ENCODE peak calls at places on chromosomes 5 and 9, in six cellular contexts. Y, N, G, T, S and C are unnamed samples.
A peak's percentile ranks its signal among the peaks of the same experiment; 100 is the strongest.

GRCh38 chr5:98763001-98763630 is 10.3 kb upstream of the RGMB start:
- DNase-seq in Y (no peak), N (no peak), T (no peak), S (peak; percentile 99), G (no peak), C (no peak)

GRCh38 chr9:127796225-127796813 is 6.4 kb upstream of the FPGS start:
- DNase-seq in G (peak; percentile 76), T (no peak), Y (no peak), S (peak; percentile 51), N (no peak), C (no peak)

GRCh38 chr9:127968717-127969383 is 11.9 kb downstream of the EEIG1 start:
- DNase-seq in T (no peak), N (no peak), S (peak; percentile 94), Y (no peak), G (peak; percentile 84), C (no peak)

GRCh38 chr5:61943718-61944117 is 362.3 kb upstream of the KIF2A start:
- DNase-seq in T (no peak), G (no peak), Y (no peak), S (no peak), N (no peak), C (no peak)

GRCh38 chr9:83384214-83384613 is 154.0 kb downstream of the FRMD3 start:
- DNase-seq in Y (no peak), T (no peak), N (no peak), G (peak; percentile 95), S (no peak), C (peak; percentile 74)

GRCh38 chr5:132961887-132962286 is 1.5 kb downstream of the AFF4 start:
- DNase-seq in S (peak; percentile 73), G (no peak), Y (no peak), N (no peak), T (no peak), C (no peak)

GRCh38 chr9:108093773-108094675 is 604.5 kb upstream of the KLF4 start:
- DNase-seq in S (peak; percentile 28), Y (no peak), N (no peak), G (no peak), T (no peak), C (peak; percentile 67)

GRCh38 chr9:123073991-123074422 is 40.5 kb downstream of the GPR21 start:
- DNase-seq in N (no peak), Y (no peak), G (no peak), T (no peak), S (peak; percentile 95), C (no peak)

GRCh38 chr5:151150484-151151262 is 6.9 kb downstream of the ANXA6 start:
- DNase-seq in S (peak; percentile 33), N (peak; percentile 50), T (peak; percentile 47), G (peak; percentile 27), Y (peak; percentile 73), C (peak; percentile 23)

GRCh38 chr9:14203366-14204056 is 110.4 kb downstream of the NFIB start:
- DNase-seq in Y (no peak), N (no peak), G (peak; percentile 72), S (no peak), T (no peak), C (no peak)

GRCh38 chr9:1044643-1045042 is 5.5 kb upstream of the DMRT2 start:
- DNase-seq in N (no peak), G (no peak), S (no peak), T (no peak), Y (no peak), C (no peak)

GRCh38 chr5:24644757-24645156 is at the start of gene CDH10:
- DNase-seq in G (peak; percentile 30), S (no peak), T (peak; percentile 76), Y (no peak), N (peak; percentile 85), C (peak; percentile 88)

GRCh38 chr5:15463231-15463630 is 36.7 kb upstream of the FBXL7 start:
- DNase-seq in T (no peak), S (peak; percentile 38), N (peak; percentile 4), G (no peak), Y (no peak), C (no peak)

GRCh38 chr5:171975877-171976667 is 30.4 kb downstream of the FBXW11 start:
- DNase-seq in G (no peak), T (no peak), S (no peak), N (no peak), Y (no peak), C (no peak)

GRCh38 chr5:31052937-31053658 is 140.4 kb upstream of the CDH6 start:
- DNase-seq in T (no peak), Y (no peak), G (no peak), N (no peak), S (no peak), C (peak; percentile 43)

GRCh38 chr5:56671571-56671970 is 143.8 kb upstream of the MAP3K1 start:
- DNase-seq in Y (no peak), T (no peak), S (peak; percentile 44), G (no peak), N (no peak), C (no peak)

GRCh38 chr5:14420136-14420808 is 161.3 kb upstream of the OTULINL start:
- DNase-seq in T (no peak), S (peak; percentile 75), N (no peak), G (no peak), Y (no peak), C (no peak)